ENCODE peak calls at places on chromosomes 11 and 22, in seven cellular contexts. E is stomach, W is prostate gland, C is testis, P is heart left ventricle, D is HCT116, R is vagina. X is an unnamed sample.

GRCh38 chr11:115869780-115870431 is 365.7 kb upstream of the CADM1 start:
- DNase-seq in C (no peak), E (no peak), D (no peak), R (no peak), W (no peak), P (no peak), X (no peak)

GRCh38 chr11:35796542-35796941 is 134.0 kb downstream of the TRIM44 start:
- DNase-seq in E (no peak), D (no peak), W (no peak), P (no peak), R (no peak), C (no peak), X (no peak)

GRCh38 chr11:119100246-119100959 is 1.2 kb downstream of the DPAGT1 start:
- DNase-seq in D (peak), R (no peak), P (no peak), W (no peak), C (no peak), E (no peak), X (no peak)

GRCh38 chr11:114668109-114668508 is 10.2 kb upstream of the NXPE2 start:
- DNase-seq in C (no peak), D (no peak), R (no peak), W (no peak), E (no peak), P (no peak), X (no peak)

GRCh38 chr11:12761029-12761428 is 86.8 kb downstream of the TEAD1 start:
- DNase-seq in R (no peak), D (peak), E (no peak), P (no peak), W (no peak), C (no peak), X (no peak)

GRCh38 chr11:60251485-60252207 is 8.7 kb upstream of the MS4A4E start:
- DNase-seq in D (peak), P (no peak), R (no peak), E (no peak), W (no peak), C (peak), X (no peak)

GRCh38 chr11:112292188-112292587 is 31.5 kb upstream of the PLET1 start:
- DNase-seq in D (no peak), C (no peak), E (no peak), P (no peak), W (no peak), R (no peak), X (no peak)

GRCh38 chr22:31952459-31952858 is 8.1 kb downstream of the YWHAH start:
- DNase-seq in R (no peak), D (no peak), W (no peak), P (no peak), E (no peak), C (no peak), X (no peak)

GRCh38 chr11:134792044-134792443 is 380.0 kb upstream of the B3GAT1 start:
- DNase-seq in P (no peak), C (no peak), W (no peak), D (no peak), R (no peak), E (no peak), X (no peak)

GRCh38 chr11:36431429-36432092 is 78.5 kb downstream of the TRAF6 start:
- DNase-seq in C (peak), P (peak), E (peak), R (peak), D (peak), W (no peak), X (peak)

GRCh38 chr11:37110383-37110782 is 512.3 kb upstream of the RAG2 start:
- DNase-seq in R (no peak), E (no peak), P (no peak), D (no peak), W (no peak), C (no peak), X (no peak)

GRCh38 chr11:59437770-59438169 is 1.5 kb downstream of the OR5A1 start:
- DNase-seq in E (no peak), C (no peak), W (no peak), R (no peak), P (no peak), D (no peak), X (no peak)

GRCh38 chr11:46130286-46130937 is 9.2 kb upstream of the PHF21A start:
- DNase-seq in W (no peak), P (no peak), E (no peak), D (no peak), C (no peak), R (no peak), X (no peak)

GRCh38 chr11:6992457-6993431 is 27.4 kb downstream of the ZNF214 start:
- DNase-seq in E (no peak), D (no peak), W (peak), R (no peak), C (no peak), P (no peak), X (peak)

GRCh38 chr11:46330154-46330886 is 16.9 kb upstream of the DGKZ start:
- DNase-seq in P (no peak), R (no peak), E (no peak), C (no peak), W (no peak), D (no peak), X (no peak)

GRCh38 chr11:90234977-90235376 is 12.1 kb upstream of the CHORDC1 start:
- DNase-seq in C (no peak), D (no peak), P (no peak), E (no peak), W (no peak), R (no peak), X (no peak)

GRCh38 chr11:121864660-121865059 is 251.4 kb downstream of the BLID start:
- DNase-seq in W (no peak), D (no peak), R (no peak), P (no peak), E (no peak), C (no peak), X (no peak)

GRCh38 chr11:11949482-11949881 is 58.9 kb downstream of the DKK3 start:
- DNase-seq in D (no peak), E (no peak), C (no peak), P (no peak), W (no peak), R (no peak), X (no peak)

GRCh38 chr22:35377735-35378134 is 3.2 kb upstream of the HMOX1 start:
- DNase-seq in C (no peak), E (no peak), P (no peak), D (no peak), R (no peak), W (no peak), X (no peak)

GRCh38 chr11:128490092-128490491 is 97.3 kb downstream of the ETS1 start:
- DNase-seq in W (no peak), R (no peak), C (no peak), P (no peak), E (no peak), D (no peak), X (no peak)

GRCh38 chr11:111557425-111558111 is 17.0 kb downstream of the LAYN start:
- DNase-seq in R (no peak), C (no peak), P (no peak), E (no peak), D (no peak), W (no peak), X (peak)

GRCh38 chr22:31148953-31149627 is 8.8 kb upstream of the PLA2G3 start:
- DNase-seq in W (peak), P (peak), E (peak), R (no peak), C (peak), D (peak), X (peak)

GRCh38 chr11:133810766-133811165 is 34.5 kb downstream of the SPATA19 start:
- DNase-seq in E (no peak), W (no peak), D (no peak), P (no peak), C (no peak), R (peak), X (no peak)

GRCh38 chr11:12846766-12847615 is 162.1 kb upstream of the RASSF10 start:
- DNase-seq in R (peak), C (no peak), E (no peak), W (no peak), P (no peak), D (no peak), X (no peak)

GRCh38 chr11:126698576-126698975 is 302.0 kb downstream of the KIRREL3 start:
- DNase-seq in E (no peak), W (no peak), C (no peak), R (no peak), P (no peak), D (no peak), X (no peak)

GRCh38 chr11:113401718-113402117 is 14.1 kb downstream of the ANKK1 start:
- DNase-seq in W (peak), P (peak), E (peak), D (peak), R (no peak), C (peak), X (no peak)

GRCh38 chr11:13861411-13861810 is 101.1 kb upstream of the SPON1 start:
- DNase-seq in P (no peak), D (no peak), C (no peak), R (peak), W (no peak), E (no peak), X (no peak)

GRCh38 chr11:13862845-13863392 is 99.6 kb upstream of the SPON1 start:
- DNase-seq in P (no peak), E (no peak), D (no peak), C (no peak), R (no peak), W (no peak), X (no peak)

GRCh38 chr11:13859986-13860385 is 102.5 kb upstream of the SPON1 start:
- DNase-seq in W (no peak), R (no peak), P (no peak), D (no peak), C (no peak), E (no peak), X (no peak)

GRCh38 chr11:13857828-13858227 is 104.7 kb upstream of the SPON1 start:
- DNase-seq in P (no peak), D (no peak), W (peak), E (no peak), R (no peak), C (no peak), X (no peak)
- TF ChIP-seq POLR2A in P (no peak), D (no peak), W (no peak), E (no peak), R (no peak), C (no peak), X (no peak)

GRCh38 chr11:108135845-108136599 is 14.7 kb downstream of the ACAT1 start:
- DNase-seq in R (no peak), W (no peak), C (no peak), E (no peak), P (no peak), D (no peak), X (no peak)
- TF ChIP-seq POLR2A in R (no peak), W (no peak), C (no peak), E (no peak), P (no peak), D (no peak), X (no peak)

GRCh38 chr11:74008373-74009229 is at the start of gene UCP3:
- DNase-seq in P (no peak), C (no peak), D (no peak), R (no peak), E (no peak), W (no peak), X (no peak)

GRCh38 chr11:74005721-74006517 is 3.0 kb downstream of the UCP3 start:
- DNase-seq in D (no peak), C (no peak), R (no peak), W (no peak), P (no peak), E (no peak), X (no peak)

GRCh38 chr11:74009230-74009547 is 304 bp upstream of the UCP3 start:
- DNase-seq in E (no peak), D (no peak), W (no peak), R (no peak), P (no peak), C (no peak), X (no peak)

GRCh38 chr11:74006743-74007304 is 2.1 kb downstream of the UCP3 start:
- DNase-seq in C (no peak), P (no peak), W (no peak), E (no peak), D (no peak), R (no peak), X (no peak)

DNA sequence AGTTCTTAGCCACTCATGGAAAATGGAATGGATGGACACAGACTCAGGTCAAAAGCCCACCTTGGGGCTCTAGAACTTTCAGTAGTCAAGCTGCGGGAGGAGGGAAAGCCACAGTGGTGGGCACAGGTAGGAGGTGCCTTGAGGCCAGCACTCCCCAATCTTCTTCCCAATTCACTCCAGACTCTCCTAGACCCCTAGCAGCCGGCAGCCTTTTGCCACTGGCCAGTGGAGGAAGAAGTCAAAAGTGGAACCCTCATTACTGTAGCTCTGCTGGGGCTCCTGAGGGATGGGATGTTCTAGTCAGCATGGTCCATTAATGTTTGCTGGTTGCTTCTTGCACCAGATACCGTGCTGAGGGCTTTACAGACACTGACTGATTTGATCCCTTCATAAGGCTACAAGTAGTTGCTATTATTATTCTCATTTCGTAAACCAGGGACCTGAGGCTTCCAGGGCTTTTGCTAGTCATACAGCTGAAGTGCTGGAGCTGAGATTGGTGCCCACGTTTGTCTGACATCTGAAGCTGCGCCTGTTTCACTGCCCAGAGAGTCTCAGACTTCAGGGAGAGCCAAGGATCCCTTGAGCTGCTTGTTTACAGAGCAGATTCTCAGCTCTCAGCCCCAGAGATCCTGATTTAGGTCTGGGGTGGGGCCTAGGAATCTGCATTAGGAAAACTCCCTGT is 1.1 kb downstream of the UCP3 start:
- DNase-seq in D (no peak), E (no peak), C (no peak), W (no peak), P (no peak), R (no peak), X (no peak)
- TF ChIP-seq POLR2A in D (no peak), E (no peak), C (no peak), W (no peak), P (no peak), R (no peak), X (no peak)

DNA sequence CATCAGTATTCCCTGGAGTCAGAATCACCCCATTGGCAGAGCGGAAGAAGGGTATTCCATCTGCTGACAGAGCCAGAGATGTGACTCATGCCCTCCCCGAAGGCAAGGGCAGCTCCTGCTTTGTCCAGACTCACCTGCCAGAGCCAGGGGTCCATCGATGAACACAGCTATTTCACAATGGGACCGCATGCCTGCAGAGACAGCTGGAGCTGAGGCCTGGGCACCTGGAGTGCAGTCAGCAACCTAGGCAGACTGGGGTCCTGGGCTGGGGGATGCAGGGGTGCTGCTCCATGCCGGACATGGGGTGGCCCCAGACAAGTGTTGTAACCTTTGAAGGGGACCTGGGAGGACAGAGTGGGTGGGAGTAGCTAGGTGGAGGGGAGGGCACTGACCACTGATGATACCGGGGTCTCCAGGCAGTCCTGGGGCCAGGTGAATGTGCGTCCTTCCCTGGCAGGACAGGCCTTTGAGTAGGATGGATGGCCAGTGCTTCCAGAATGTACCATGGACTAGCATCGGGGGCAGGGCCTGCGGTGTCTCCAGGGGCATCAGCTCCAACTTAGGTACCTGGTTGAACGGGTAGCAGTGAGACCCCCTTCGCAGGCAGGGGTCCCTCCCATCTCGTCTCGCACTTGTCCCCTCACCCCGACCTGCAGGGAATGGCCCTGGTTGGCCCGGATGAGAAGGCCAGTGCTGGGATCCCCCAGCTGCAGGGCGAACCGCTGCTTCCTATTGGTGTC is 1.7 kb downstream of the TRPT1 start:
- DNase-seq in R (no peak), P (no peak), E (no peak), W (no peak), D (no peak), C (no peak), X (no peak)
- TF ChIP-seq POLR2A in R (no peak), P (no peak), E (no peak), W (no peak), D (no peak), C (no peak), X (no peak)

GRCh38 chr11:10304495-10305261 is at the start of gene ADM:
- DNase-seq in R (peak), C (peak), D (peak), E (peak), W (peak), P (peak), X (peak)

GRCh38 chr11:10305262-10305963 is 540 bp downstream of the ADM start:
- DNase-seq in D (no peak), R (no peak), P (peak), W (no peak), E (peak), C (no peak), X (peak)

GRCh38 chr11:10302744-10303557 is 1.9 kb upstream of the ADM start:
- DNase-seq in D (no peak), P (peak), W (peak), R (peak), E (peak), C (peak), X (peak)

GRCh38 chr11:10302294-10302743 is 2.6 kb upstream of the ADM start:
- DNase-seq in P (no peak), C (no peak), E (peak), D (no peak), R (no peak), W (no peak), X (no peak)

GRCh38 chr11:10303558-10304363 is 1.1 kb upstream of the ADM start:
- DNase-seq in C (no peak), D (no peak), R (no peak), W (peak), E (peak), P (no peak), X (peak)
- TF ChIP-seq POLR2A in C (no peak), D (peak), R (no peak), W (peak), E (no peak), P (no peak), X (no peak)

GRCh38 chr22:39643311-39644083 is 72.9 kb downstream of the CACNA1I start:
- DNase-seq in C (no peak), R (no peak), D (no peak), W (no peak), E (no peak), P (no peak), X (no peak)

GRCh38 chr22:39634530-39635399 is 64.2 kb downstream of the CACNA1I start:
- DNase-seq in C (no peak), R (no peak), W (peak), D (peak), E (peak), P (no peak), X (no peak)

GRCh38 chr22:39635719-39636118 is 65.2 kb downstream of the CACNA1I start:
- DNase-seq in C (no peak), R (no peak), P (no peak), E (no peak), D (no peak), W (no peak), X (no peak)

GRCh38 chr22:39641660-39642059 is 71.1 kb downstream of the CACNA1I start:
- DNase-seq in P (no peak), R (no peak), W (no peak), D (no peak), E (no peak), C (no peak), X (no peak)

DNA sequence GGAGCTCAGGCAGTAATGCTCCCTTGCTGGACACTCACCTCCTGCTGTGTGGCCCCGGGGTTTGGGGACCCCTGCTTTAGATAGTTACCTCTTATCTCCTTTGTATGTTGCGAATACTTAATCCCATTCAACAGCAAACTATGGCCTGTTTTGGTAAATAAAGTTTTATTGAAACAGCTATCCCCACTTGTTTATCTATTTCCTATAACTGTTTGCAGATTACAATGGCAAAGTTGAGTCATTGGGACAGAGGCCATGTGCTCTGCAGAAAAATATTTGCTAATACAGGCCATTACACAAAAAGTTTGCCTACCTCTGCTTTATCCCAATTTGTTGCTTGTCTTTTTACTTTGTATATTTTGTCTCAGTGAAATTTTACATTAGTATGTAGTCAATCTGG is 68.4 kb downstream of the CACNA1I start:
- DNase-seq in C (no peak), W (no peak), D (no peak), R (no peak), E (no peak), P (no peak), X (no peak)
- TF ChIP-seq POLR2A in C (no peak), W (no peak), D (no peak), R (no peak), E (no peak), P (no peak), X (no peak)

DNA sequence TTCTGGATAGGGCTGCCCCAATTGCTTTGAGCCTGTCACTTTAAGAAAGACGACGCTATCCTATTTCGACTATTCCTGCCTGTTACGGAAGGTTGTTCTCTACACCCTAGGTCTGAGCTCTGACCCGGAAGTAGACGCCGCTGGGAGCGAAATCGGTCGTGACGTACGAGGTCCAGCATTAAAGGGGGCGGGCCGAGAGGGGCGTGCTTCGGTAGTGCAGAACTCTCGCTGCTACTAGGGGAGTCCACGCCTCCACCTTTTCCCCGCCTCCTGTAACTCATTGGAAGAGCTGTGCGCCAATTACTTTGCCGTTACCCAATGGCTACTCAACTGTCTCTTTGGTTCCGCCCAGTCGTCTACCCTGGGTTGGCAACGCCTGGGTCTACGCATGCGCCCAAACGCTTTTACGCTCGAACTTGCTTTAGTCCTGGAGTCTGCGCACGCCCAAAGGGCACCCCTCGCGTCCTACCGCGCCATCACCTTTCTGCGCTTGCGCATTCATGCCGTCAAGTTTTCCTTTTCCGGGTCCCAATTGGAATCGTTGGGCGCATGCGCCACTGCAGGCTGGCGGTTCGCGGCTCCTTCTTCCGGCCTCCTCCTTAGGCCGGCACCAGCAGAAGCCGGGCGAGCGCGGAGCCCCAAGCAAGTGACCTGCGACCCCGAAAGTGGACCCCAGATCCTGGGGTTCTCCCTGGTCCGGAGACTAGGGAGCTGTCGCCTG is at the start of gene PCNX3:
- DNase-seq in D (peak), W (peak), E (peak), P (peak), C (peak), R (peak), X (peak)
- TF ChIP-seq POLR2A in D (no peak), W (peak), E (peak), P (no peak), C (no peak), R (peak), X (peak)